ENCODE peak calls at places on chromosome 13, in six cellular contexts. P is activated CD8-positive, alpha-beta T cell treated with anti-CD3 and anti-CD28 coated beads for 36 hours; A is left ventricle myocardium superior; C is pancreas; E is posterior vena cava; H is caudate nucleus. R is an unnamed sample.

GRCh38 chr13:37618554-37618953 is 20.0 kb upstream of the POSTN start:
- DNase-seq in P (no peak), A (no peak), C (no peak), E (no peak), H (no peak), R (no peak)

GRCh38 chr13:43783820-43784219 is 3.0 kb downstream of the ENOX1 start:
- DNase-seq in P (no peak), A (no peak), C (no peak), E (no peak), H (no peak), R (no peak)

GRCh38 chr13:57634829-57635165 is 3.3 kb downstream of the PCDH17 start:
- DNase-seq in P (peak), A (peak), C (peak), E (peak), H (no peak), R (no peak)

GRCh38 chr13:46817081-46817480 is 20.1 kb upstream of the ESD start:
- DNase-seq in P (no peak), A (no peak), C (no peak), E (no peak), H (no peak), R (no peak)

GRCh38 chr13:27449081-27449603 is 1.2 kb downstream of the MTIF3 start:
- DNase-seq in P (no peak), A (no peak), C (no peak), E (no peak), H (no peak), R (no peak)

GRCh38 chr13:101739382-101740178 is 287.1 kb downstream of the ITGBL1 start:
- DNase-seq in P (no peak), A (no peak), C (no peak), E (no peak), H (no peak), R (no peak)

GRCh38 chr13:37942929-37943328 is 73.4 kb upstream of the TRPC4 start:
- DNase-seq in P (no peak), A (no peak), C (no peak), E (no peak), H (no peak), R (no peak)

GRCh38 chr13:36819064-36819810 is at the start of gene RFXAP:
- DNase-seq in P (peak), A (peak), C (peak), E (peak), H (peak), R (peak)

GRCh38 chr13:26658972-26659371 is 101.5 kb downstream of the WASF3 start:
- DNase-seq in P (no peak), A (no peak), C (no peak), E (no peak), H (no peak), R (no peak)

GRCh38 chr13:100454876-100455275 is 133.7 kb downstream of the GGACT start:
- DNase-seq in P (peak), A (no peak), C (no peak), E (no peak), H (no peak), R (no peak)

GRCh38 chr13:24505256-24505655 is 7.3 kb downstream of the PARP4 start:
- DNase-seq in P (no peak), A (no peak), C (no peak), E (no peak), H (no peak), R (no peak)

GRCh38 chr13:113848431-113849260 is 15.2 kb downstream of the GAS6 start:
- DNase-seq in P (no peak), A (no peak), C (peak), E (peak), H (no peak), R (no peak)

GRCh38 chr13:107216046-107216715 is 648.2 kb upstream of the ARGLU1 start:
- DNase-seq in P (no peak), A (no peak), C (no peak), E (no peak), H (no peak), R (no peak)

GRCh38 chr13:34776390-34776981 is 165.6 kb upstream of the NBEA start:
- DNase-seq in P (no peak), A (no peak), C (no peak), E (no peak), H (no peak), R (no peak)

GRCh38 chr13:27372896-27373295 is 51.5 kb upstream of the GTF3A start:
- DNase-seq in P (no peak), A (no peak), C (peak), E (no peak), H (no peak), R (no peak)

GRCh38 chr13:65959305-65959704 is 1270.8 kb downstream of the PCDH9 start:
- DNase-seq in P (no peak), A (no peak), C (no peak), E (no peak), H (no peak), R (no peak)

R was measured in frontal cortex.